ENCODE peak calls at places on chromosomes 7 and 10, in five cellular contexts. A is colonic mucosa, N is mammary epithelial cell, G is uterus, E is spleen. L is an unnamed sample.
A peak's percentile ranks its signal among the peaks of the same experiment; 100 is the strongest.

GRCh38 chr10:73439605-73440298 is 6.4 kb upstream of the MSS51 start:
- DNase-seq in A (no peak), N (peak; percentile 64), G (no peak), E (no peak), L (no peak)

GRCh38 chr7:148856035-148856881 is 27.8 kb downstream of the EZH2 start:
- DNase-seq in A (peak; percentile 51), N (peak; percentile 21), G (no peak), E (no peak), L (no peak)

GRCh38 chr7:74074731-74075130 is 8.9 kb upstream of the LIMK1 start:
- DNase-seq in A (no peak), N (no peak), G (no peak), E (no peak), L (no peak)

GRCh38 chr7:117014673-117015133 is 61.4 kb downstream of the ST7 start:
- DNase-seq in A (peak; percentile 40), N (peak; percentile 54), G (peak; percentile 31), E (peak; percentile 75), L (no peak)

GRCh38 chr10:930415-931325 is 835 bp downstream of the LARP4B start:
- DNase-seq in A (peak; percentile 73), N (peak; percentile 50), G (peak; percentile 28), E (peak; percentile 92), L (peak; percentile 65)

GRCh38 chr10:110533149-110533548 is 34.3 kb upstream of the SMC3 start:
- DNase-seq in A (no peak), N (no peak), G (no peak), E (no peak), L (no peak)

GRCh38 chr7:28041508-28042314 is 138.9 kb downstream of the JAZF1 start:
- DNase-seq in A (no peak), N (peak; percentile 92), G (no peak), E (no peak), L (no peak)

GRCh38 chr7:2567663-2568238 is 9.0 kb downstream of the IQCE start:
- DNase-seq in A (no peak), N (no peak), G (peak; percentile 54), E (no peak), L (no peak)

GRCh38 chr10:99993994-99994689 is 15.6 kb downstream of the DNMBP start:
- DNase-seq in A (peak; percentile 53), N (no peak), G (no peak), E (peak; percentile 88), L (peak; percentile 91)

GRCh38 chr7:130263130-130263529 is 3.5 kb upstream of the CPA2 start:
- DNase-seq in A (no peak), N (no peak), G (no peak), E (no peak), L (no peak)

GRCh38 chr7:78039791-78040776 is 241.5 kb downstream of the PHTF2 start:
- DNase-seq in A (peak; percentile 19), N (no peak), G (peak; percentile 14), E (peak; percentile 86), L (peak; percentile 90)

GRCh38 chr10:70753841-70754621 is 31.1 kb downstream of the TBATA start:
- DNase-seq in A (no peak), N (no peak), G (no peak), E (peak; percentile 66), L (no peak)

GRCh38 chr10:119207713-119208552 is 562 bp downstream of the GRK5 start:
- DNase-seq in A (peak; percentile 49), N (peak; percentile 59), G (peak; percentile 52), E (peak; percentile 93), L (peak; percentile 92)

GRCh38 chr7:158266426-158266816 is 321.2 kb downstream of the PTPRN2 start:
- DNase-seq in A (no peak), N (no peak), G (no peak), E (peak; percentile 58), L (peak; percentile 54)

GRCh38 chr10:70774810-70775678 is 10.1 kb downstream of the TBATA start:
- DNase-seq in A (peak; percentile 37), N (no peak), G (no peak), E (peak; percentile 63), L (peak; percentile 22)

GRCh38 chr7:71727347-71727746 is 595.4 kb downstream of the GALNT17 start:
- DNase-seq in A (no peak), N (no peak), G (no peak), E (peak; percentile 22), L (no peak)

GRCh38 chr7:125254521-125254920 is 324.9 kb upstream of the POT1 start:
- DNase-seq in A (no peak), N (no peak), G (no peak), E (no peak), L (no peak)

GRCh38 chr7:150362989-150363769 is 5.4 kb upstream of the REPIN1 start:
- DNase-seq in A (no peak), N (no peak), G (no peak), E (no peak), L (no peak)
- H3K27ac ChIP-seq in A (no peak overlapping the region), N (no peak overlapping the region), G (no peak overlapping the region), E (peak overlapping the region; percentile 97), L (no peak overlapping the region)

DNA sequence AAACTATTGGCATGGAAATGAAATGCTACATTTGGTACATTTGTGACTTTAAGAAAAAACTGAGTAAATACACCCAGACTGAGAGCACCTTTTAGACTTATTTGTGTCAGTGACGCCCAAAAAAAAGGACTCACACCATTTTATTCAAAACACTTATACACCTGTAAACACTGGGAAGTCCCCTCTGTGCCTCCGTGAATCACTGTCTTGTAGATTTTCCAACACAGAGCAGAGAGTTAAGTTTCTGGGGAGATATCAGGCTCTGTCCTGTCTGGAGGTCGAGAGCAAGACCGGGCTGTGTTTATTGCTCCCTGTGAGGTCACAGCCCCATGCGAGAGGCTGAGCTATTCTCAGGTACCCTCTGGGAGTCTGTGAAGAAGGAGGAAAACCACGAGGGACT is 60.7 kb upstream of the TM9SF3 start:
- DNase-seq in A (no peak), N (no peak), G (no peak), E (no peak), L (no peak)
- H3K4me1 ChIP-seq in A (no peaks in the 10 kb centered on the region), N (no peaks in the 10 kb centered on the region), G (no peaks in the 10 kb centered on the region), E (peaks cover 79% of the 10 kb centered on the region), L (peaks cover 11% of the 10 kb centered on the region)

GRCh38 chr10:30862486-30862885 is 169.2 kb downstream of the ZNF438 start:
- DNase-seq in A (no peak), N (no peak), G (no peak), E (no peak), L (no peak)
- H3K27ac ChIP-seq in A (no peak overlapping the region), N (no peak overlapping the region), G (peak overlapping the region; percentile 73), E (no peak overlapping the region), L (no peak overlapping the region)

GRCh38 chr10:122420624-122421007 is 33.8 kb upstream of the ARMS2 start:
- DNase-seq in A (no peak), N (no peak), G (no peak), E (no peak), L (no peak)
- H3K4me1 ChIP-seq in A (no peaks in the 10 kb centered on the region), N (peaks cover 36% of the 10 kb centered on the region), G (no peaks in the 10 kb centered on the region), E (peaks cover 37% of the 10 kb centered on the region), L (peaks cover 39% of the 10 kb centered on the region)